ENCODE peak calls at places on chromosomes 16 and 17, in five cellular contexts. P, L, V, T and H are unnamed samples.

GRCh38 chr16:75792781-75793180 is 66.5 kb upstream of the CPHXL start:
- DNase-seq in P (no peak), L (no peak), V (no peak), T (no peak), H (no peak)

GRCh38 chr17:19003966-19004600 is 481 bp downstream of the FAM83G start:
- DNase-seq in P (peak), L (no peak), V (peak), T (no peak), H (peak)

GRCh38 chr16:48936811-48937210 is 326.8 kb upstream of the N4BP1 start:
- DNase-seq in P (no peak), L (no peak), V (no peak), T (no peak), H (no peak)

GRCh38 chr16:2842340-2843000 is 12.4 kb downstream of the ZG16B start:
- DNase-seq in P (no peak), L (no peak), V (peak), T (no peak), H (peak)

GRCh38 chr17:36714789-36715188 is 113.4 kb downstream of the MRM1 start:
- DNase-seq in P (no peak), L (no peak), V (no peak), T (no peak), H (no peak)

GRCh38 chr16:27245276-27246231 is 23.0 kb downstream of the NSMCE1 start:
- DNase-seq in P (no peak), L (no peak), V (peak), T (no peak), H (no peak)

GRCh38 chr17:41695954-41696720 is 7.5 kb downstream of the EIF1 start:
- DNase-seq in P (peak), L (no peak), V (peak), T (no peak), H (peak)

GRCh38 chr16:3961449-3961849 is 80.9 kb upstream of the CREBBP start:
- DNase-seq in P (peak), L (peak), V (peak), T (no peak), H (peak)

GRCh38 chr16:63617047-63617989 is 1504.5 kb downstream of the CDH11 start:
- DNase-seq in P (no peak), L (no peak), V (no peak), T (no peak), H (peak)

GRCh38 chr17:61536417-61536955 is 54.5 kb downstream of the NACA2 start:
- DNase-seq in P (no peak), L (no peak), V (no peak), T (no peak), H (no peak)

GRCh38 chr17:10171581-10171981 is 26.8 kb downstream of the GAS7 start:
- DNase-seq in P (no peak), L (no peak), V (no peak), T (no peak), H (no peak)

GRCh38 chr16:8167436-8167835 is 422.9 kb downstream of the TMEM114 start:
- DNase-seq in P (no peak), L (no peak), V (no peak), T (no peak), H (no peak)

GRCh38 chr16:6250516-6250915 is 1082.1 kb upstream of the RBFOX1 start:
- DNase-seq in P (no peak), L (no peak), V (no peak), T (no peak), H (no peak)

GRCh38 chr17:17845046-17845775 is 8.4 kb upstream of the SREBF1 start:
- DNase-seq in P (no peak), L (no peak), V (no peak), T (no peak), H (no peak)

DNA sequence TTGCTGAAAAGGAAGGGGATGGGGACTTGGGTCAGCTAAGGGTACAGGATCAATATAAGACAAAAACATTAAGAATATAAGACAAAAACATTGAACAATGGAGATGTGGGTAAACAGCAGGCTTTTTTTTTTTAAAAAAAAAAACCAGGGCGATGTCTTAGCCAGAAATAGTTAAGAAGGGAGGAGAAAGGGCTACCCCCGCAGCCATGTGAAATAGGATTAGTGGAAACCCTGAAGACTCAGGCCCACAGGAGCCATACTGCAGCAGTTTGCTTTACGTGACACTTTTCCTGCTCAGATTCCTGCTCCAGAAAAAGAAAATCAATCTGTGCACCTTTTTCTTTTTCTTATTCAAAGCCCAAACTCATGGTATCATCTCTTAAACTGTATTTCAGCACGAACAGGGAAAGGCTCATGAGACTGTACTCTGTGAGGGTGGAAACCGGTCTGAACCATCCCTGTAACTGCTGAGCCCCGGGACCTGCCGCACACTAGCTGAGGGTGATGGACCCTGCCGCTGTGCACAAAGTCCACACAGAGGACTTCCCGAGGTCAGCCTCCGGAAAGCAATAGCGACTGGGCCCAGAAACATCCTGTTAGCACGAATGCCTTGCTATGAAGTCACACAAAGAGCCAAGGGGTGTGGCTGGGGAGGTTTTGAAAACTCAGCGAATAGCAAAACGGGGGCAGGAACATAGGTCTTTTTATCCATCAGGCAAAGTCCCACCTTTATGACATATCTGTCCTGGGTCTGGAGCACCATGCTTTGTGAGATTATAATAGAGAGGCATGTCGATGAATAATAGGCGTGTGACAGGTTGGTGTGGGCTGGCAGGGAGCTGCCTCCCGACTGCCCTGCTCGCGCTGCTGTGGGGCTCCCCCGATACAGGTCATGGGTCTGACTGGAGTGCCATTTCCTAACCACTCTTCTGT is 33.2 kb downstream of the CDK5R1 start:
- DNase-seq in P (peak), L (no peak), V (no peak), T (peak), H (peak)
- TF ChIP-seq POLR2AphosphoS5 in P (no peak), L (no peak), V (no peak), T (peak), H (no peak)

GRCh38 chr16:69890114-69890890 is 60.8 kb upstream of the CLEC18A start:
- DNase-seq in P (no peak), L (no peak), V (no peak), T (no peak), H (peak)

GRCh38 chr16:69892378-69892777 is 58.8 kb upstream of the CLEC18A start:
- DNase-seq in P (no peak), L (no peak), V (no peak), T (no peak), H (no peak)

GRCh38 chr16:69893086-69893485 is 58.0 kb upstream of the CLEC18A start:
- DNase-seq in P (no peak), L (no peak), V (no peak), T (no peak), H (no peak)

GRCh38 chr16:69889295-69889964 is 61.7 kb upstream of the CLEC18A start:
- DNase-seq in P (no peak), L (no peak), V (no peak), T (no peak), H (no peak)

GRCh38 chr16:69890891-69891282 is 60.2 kb upstream of the CLEC18A start:
- DNase-seq in P (no peak), L (no peak), V (no peak), T (no peak), H (peak)
- H2AFZ ChIP-seq in P (no peak), L (no peak), V (no peak), T (no peak), H (no peak)

DNA sequence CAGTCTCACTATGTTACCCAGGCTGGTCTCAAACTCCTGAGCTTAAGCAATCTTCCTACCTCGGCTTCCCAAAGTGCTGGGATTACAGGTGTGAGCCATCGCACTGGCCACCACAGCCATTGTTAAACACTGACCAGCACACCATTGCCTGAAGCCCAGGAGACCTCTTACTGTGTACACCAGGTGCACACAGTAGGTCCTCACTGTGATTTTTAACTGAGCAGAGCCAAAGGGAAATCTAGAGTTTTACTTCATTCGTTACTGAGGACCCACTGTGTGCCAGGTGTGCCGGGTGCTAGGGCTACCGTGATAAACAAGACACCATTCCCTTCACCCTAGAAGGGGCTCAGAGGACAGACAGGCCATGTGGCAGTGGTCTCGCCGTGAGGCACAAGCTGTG is 4.2 kb downstream of the ITGB4 start:
- DNase-seq in P (no peak), L (no peak), V (no peak), T (no peak), H (no peak)
- TF ChIP-seq CREB1 in P (no peak), L (no peak), V (no peak), T (no peak), H (no peak)

DNA sequence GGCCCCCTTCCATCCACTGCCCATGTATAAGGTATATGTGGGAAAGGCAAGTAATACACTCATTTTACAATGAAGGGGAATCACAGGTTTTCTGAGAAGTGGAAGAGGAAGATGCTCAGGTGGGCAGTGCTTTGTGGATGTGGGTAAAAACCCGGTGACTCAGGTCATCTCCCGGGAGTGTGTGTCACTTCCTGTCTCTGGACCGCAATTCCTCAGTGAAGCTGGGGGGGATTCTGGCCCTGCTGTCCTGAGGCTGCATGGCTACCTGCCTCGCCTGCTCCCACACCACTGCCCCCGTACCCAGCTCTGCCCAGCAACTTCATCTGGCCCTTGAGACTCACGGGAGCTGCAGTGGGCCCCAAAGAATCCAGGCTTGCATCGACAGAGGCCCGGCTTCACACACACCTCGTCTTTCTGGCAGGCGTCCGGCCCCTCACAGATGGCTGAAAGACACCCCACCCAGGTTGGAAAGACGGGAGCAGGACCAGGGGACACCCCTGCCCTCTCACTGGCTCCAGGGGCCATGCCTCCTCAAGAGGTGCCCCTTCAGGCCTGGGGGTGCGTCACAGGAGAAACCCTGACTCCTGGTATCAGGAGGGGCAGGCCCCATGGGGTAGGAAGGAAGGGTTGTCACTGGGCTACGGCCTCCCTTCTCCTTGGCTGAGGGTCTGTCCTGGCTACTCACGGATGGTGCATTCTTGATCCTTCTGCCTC is 882 bp downstream of the SCARF1 start:
- DNase-seq in P (no peak), L (no peak), V (no peak), T (peak), H (no peak)
- TF ChIP-seq POLR2AphosphoS5 in P (no peak), L (no peak), V (no peak), T (peak), H (no peak)

GRCh38 chr17:12376276-12376675 is 289.4 kb upstream of the MYOCD start:
- DNase-seq in P (no peak), L (no peak), V (no peak), T (no peak), H (no peak)
- H2AFZ ChIP-seq in P (no peak), L (no peak), V (no peak), T (no peak), H (peak)

GRCh38 chr16:68166264-68166663 is 69.7 kb downstream of the ESRP2 start:
- DNase-seq in P (no peak), L (no peak), V (no peak), T (no peak), H (no peak)
- TF ChIP-seq CREB1 in P (no peak), L (no peak), V (no peak), T (no peak), H (no peak)

DNA sequence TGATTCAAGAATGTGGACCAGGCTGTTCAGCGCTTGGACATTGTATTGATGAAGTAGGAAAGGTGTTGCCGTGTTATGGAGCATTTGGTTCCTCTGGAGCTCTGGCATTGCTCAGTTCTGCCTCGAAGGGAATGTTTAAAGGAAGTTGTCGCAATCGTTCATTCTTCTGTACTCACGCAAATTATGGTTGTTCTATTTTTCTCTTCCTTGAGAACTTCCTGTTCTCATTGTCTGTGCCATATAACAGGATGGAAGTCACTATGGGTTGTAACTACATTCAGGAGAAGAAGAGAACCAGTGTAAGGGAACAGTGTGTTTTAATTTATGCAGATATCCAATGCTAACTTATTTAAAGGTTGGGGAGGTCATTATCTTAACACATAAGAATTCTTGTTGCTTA is 13.0 kb downstream of the PCTP start:
- DNase-seq in P (no peak), L (no peak), V (no peak), T (no peak), H (no peak)
- TF ChIP-seq POLR2AphosphoS5 in P (no peak), L (no peak), V (no peak), T (no peak), H (no peak)

GRCh38 chr17:8797621-8798175 is 1.5 kb downstream of the MFSD6L start:
- DNase-seq in P (no peak), L (no peak), V (no peak), T (no peak), H (no peak)

GRCh38 chr17:8799851-8800212 is 667 bp upstream of the MFSD6L start:
- DNase-seq in P (no peak), L (no peak), V (no peak), T (no peak), H (no peak)

GRCh38 chr17:8800656-8801055 is 1.5 kb upstream of the MFSD6L start:
- DNase-seq in P (no peak), L (no peak), V (no peak), T (no peak), H (no peak)

GRCh38 chr17:8798176-8799000 is 777 bp downstream of the MFSD6L start:
- DNase-seq in P (no peak), L (no peak), V (no peak), T (no peak), H (peak)

DNA sequence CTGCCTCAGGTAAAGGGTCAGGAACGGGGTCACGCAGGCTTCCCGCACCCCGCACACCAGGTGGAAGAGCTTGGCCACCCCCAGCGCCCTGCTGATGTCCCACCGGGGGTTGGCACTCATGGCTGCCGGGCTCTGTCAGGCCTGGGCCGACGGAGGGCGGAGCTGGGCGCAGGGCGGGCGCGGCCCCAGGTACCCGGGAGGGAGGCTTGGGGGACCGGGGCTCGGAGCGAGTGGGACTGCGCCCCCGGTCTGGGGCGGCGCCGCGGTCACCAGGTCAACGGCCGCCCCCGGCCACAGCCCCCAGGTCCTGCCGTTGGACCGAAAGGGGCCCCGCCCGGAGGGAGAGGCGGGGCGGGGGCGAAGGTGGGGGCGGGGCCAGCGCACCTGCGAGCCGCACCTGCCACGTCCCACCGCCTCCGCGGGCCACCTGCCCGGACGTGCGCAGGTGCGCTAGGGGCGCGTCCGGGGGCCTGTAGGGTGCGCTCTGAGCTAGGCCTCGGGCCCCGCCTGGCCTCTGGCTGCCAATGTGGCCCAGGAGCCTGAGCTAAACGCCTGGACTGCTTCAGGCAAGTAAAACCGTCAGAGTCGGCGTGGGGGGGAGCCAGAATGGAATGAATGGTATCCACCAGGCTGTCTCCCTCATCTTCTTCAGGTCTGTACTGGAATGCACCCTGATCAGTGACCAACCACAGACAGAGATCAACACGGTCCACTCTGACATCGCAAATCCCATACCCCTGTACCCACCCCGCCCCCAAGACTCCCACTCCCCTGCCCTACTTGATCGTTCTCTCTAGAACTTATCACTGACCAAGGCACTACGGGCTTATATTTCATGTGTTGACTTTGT is at the start of gene MFSD6L:
- DNase-seq in P (no peak), L (peak), V (no peak), T (no peak), H (peak)
- H2AFZ ChIP-seq in P (no peak), L (peak), V (no peak), T (no peak), H (peak)

GRCh38 chr17:79294459-79295071 is 219.9 kb downstream of the ENGASE start:
- DNase-seq in P (peak), L (peak), V (peak), T (no peak), H (peak)
- TF ChIP-seq CREB1 in P (no peak), L (peak), V (no peak), T (no peak), H (peak)